ENCODE peak calls at places on chromosome 18, in nine cellular contexts. U is heart right ventricle, Q is tibial artery, Y is right lobe of liver, A is heart left ventricle, F is lung, X is gastrocnemius medialis, J is RWPE2, N is adrenal gland. P is an unnamed sample.
A peak's percentile ranks its signal among the peaks of the same experiment; 100 is the strongest.

GRCh38 chr18:7467708-7468466 is 99.2 kb upstream of the PTPRM start:
- DNase-seq in U (no peak), Q (no peak), Y (no peak), A (no peak), F (no peak), X (no peak), J (no peak), N (no peak), P (no peak)

GRCh38 chr18:34978953-34979608 is 62.1 kb upstream of the MAPRE2 start:
- DNase-seq in U (peak; percentile 59), Q (peak; percentile 79), Y (peak; percentile 68), A (peak; percentile 39), F (peak; percentile 64), X (peak; percentile 80), J (peak; percentile 77), N (peak; percentile 85), P (peak; percentile 95)

GRCh38 chr18:48036191-48036590 is 105.7 kb upstream of the SMAD2 start:
- DNase-seq in U (no peak), Q (peak; percentile 68), Y (no peak), A (no peak), F (no peak), X (no peak), J (peak; percentile 26), N (peak; percentile 68), P (no peak)

GRCh38 chr18:27674411-27674810 is 489.3 kb upstream of the CHST9 start:
- DNase-seq in U (no peak), Q (no peak), Y (no peak), A (no peak), F (no peak), X (no peak), J (no peak), N (no peak), P (no peak)

GRCh38 chr18:40293311-40293710 is 1661.7 kb upstream of the PIK3C3 start:
- DNase-seq in U (no peak), Q (no peak), Y (no peak), A (no peak), F (no peak), X (no peak), J (no peak), N (no peak), P (no peak)

GRCh38 chr18:59139291-59139614 is 431 bp upstream of the SEC11C start:
- DNase-seq in U (peak; percentile 86), Q (peak; percentile 88), Y (peak; percentile 89), A (peak; percentile 84), F (peak; percentile 92), X (peak; percentile 75), J (peak; percentile 82), N (peak; percentile 93), P (peak; percentile 94)

GRCh38 chr18:39149211-39149806 is 1583.7 kb upstream of the CELF4 start:
- DNase-seq in U (no peak), Q (no peak), Y (no peak), A (no peak), F (no peak), X (no peak), J (no peak), N (no peak), P (no peak)

GRCh38 chr18:31738460-31739407 is 21.9 kb downstream of the SLC25A52 start:
- DNase-seq in U (no peak), Q (no peak), Y (peak; percentile 77), A (no peak), F (no peak), X (no peak), J (no peak), N (peak; percentile 39), P (peak; percentile 4)

GRCh38 chr18:9772847-9773677 is 65.0 kb downstream of the RAB31 start:
- DNase-seq in U (no peak), Q (no peak), Y (no peak), A (no peak), F (no peak), X (no peak), J (no peak), N (peak; percentile 55), P (no peak)

GRCh38 chr18:54134053-54134452 is 90.4 kb downstream of the MBD2 start:
- DNase-seq in U (no peak), Q (no peak), Y (no peak), A (no peak), F (no peak), X (no peak), J (no peak), N (no peak), P (no peak)

GRCh38 chr18:68721681-68722583 is 7.0 kb upstream of the TMX3 start:
- DNase-seq in U (no peak), Q (no peak), Y (no peak), A (no peak), F (no peak), X (no peak), J (no peak), N (no peak), P (peak; percentile 38)

GRCh38 chr18:3612315-3612714 is 162.3 kb downstream of the TGIF1 start:
- DNase-seq in U (no peak), Q (no peak), Y (no peak), A (peak; percentile 5), F (no peak), X (no peak), J (no peak), N (no peak), P (no peak)

GRCh38 chr18:65498605-65499004 is 252.2 kb upstream of the CDH7 start:
- DNase-seq in U (no peak), Q (no peak), Y (no peak), A (no peak), F (no peak), X (no peak), J (no peak), N (no peak), P (no peak)

GRCh38 chr18:26479686-26480079 is 68.7 kb downstream of the KCTD1 start:
- DNase-seq in U (no peak), Q (no peak), Y (no peak), A (no peak), F (no peak), X (no peak), J (no peak), N (no peak), P (no peak)

GRCh38 chr18:76766429-76766828 is 55.9 kb upstream of the ZNF236 start:
- DNase-seq in U (no peak), Q (no peak), Y (no peak), A (no peak), F (no peak), X (no peak), J (no peak), N (no peak), P (no peak)

GRCh38 chr18:74142251-74142650 is 5.4 kb downstream of the FBXO15 start:
- DNase-seq in U (no peak), Q (no peak), Y (no peak), A (no peak), F (no peak), X (no peak), J (no peak), N (no peak), P (no peak)

GRCh38 chr18:42839408-42839807 is 276.1 kb downstream of the RIT2 start:
- DNase-seq in U (no peak), Q (no peak), Y (no peak), A (no peak), F (no peak), X (no peak), J (no peak), N (no peak), P (no peak)

GRCh38 chr18:32714571-32715148 is 58.2 kb downstream of the KLHL14 start:
- DNase-seq in U (peak; percentile 33), Q (no peak), Y (no peak), A (no peak), F (peak; percentile 34), X (no peak), J (no peak), N (peak; percentile 10), P (peak; percentile 76)

GRCh38 chr18:63216911-63217311 is 102.7 kb downstream of the BCL2 start:
- DNase-seq in U (no peak), Q (no peak), Y (no peak), A (no peak), F (no peak), X (no peak), J (no peak), N (no peak), P (no peak)

GRCh38 chr18:46542545-46542944 is 114.5 kb downstream of the LOXHD1 start:
- DNase-seq in U (no peak), Q (no peak), Y (no peak), A (no peak), F (no peak), X (no peak), J (no peak), N (no peak), P (no peak)
- H3K36me3 ChIP-seq in U (no peaks in the 10 kb centered on the region), Q (no peaks in the 10 kb centered on the region), Y (no peaks in the 10 kb centered on the region), A (no peaks in the 10 kb centered on the region), F (no peaks in the 10 kb centered on the region), X (no peaks in the 10 kb centered on the region), J (no peaks in the 10 kb centered on the region), N (no peaks in the 10 kb centered on the region), P (no peaks in the 10 kb centered on the region)

DNA sequence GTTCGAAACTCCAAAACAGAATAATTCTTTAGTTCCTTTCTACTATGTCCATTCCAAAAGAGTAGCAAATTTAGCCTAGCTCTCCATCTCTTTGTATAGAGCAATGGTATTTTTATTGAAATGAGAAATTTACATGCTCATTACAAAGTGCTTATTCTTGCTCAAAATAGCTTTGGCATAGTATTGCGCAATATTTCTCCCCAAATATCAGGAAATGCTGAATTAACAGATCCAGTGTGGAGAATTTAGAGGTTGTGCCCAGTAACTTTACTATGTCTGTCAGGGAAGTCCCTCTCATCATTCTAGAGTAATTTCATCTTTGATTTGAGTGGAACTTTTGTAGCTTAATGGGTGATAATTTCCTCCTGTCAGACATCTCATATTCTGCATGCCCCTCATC is 425.9 kb upstream of the PIK3C3 start:
- DNase-seq in U (no peak), Q (no peak), Y (no peak), A (no peak), F (no peak), X (no peak), J (no peak), N (no peak), P (no peak)
- H3K4me1 ChIP-seq in U (no peaks in the 10 kb centered on the region), Q (no peaks in the 10 kb centered on the region), Y (no peaks in the 10 kb centered on the region), A (no peaks in the 10 kb centered on the region), F (no peaks in the 10 kb centered on the region), X (no peaks in the 10 kb centered on the region), J (no peaks in the 10 kb centered on the region), N (no peaks in the 10 kb centered on the region), P (no peaks in the 10 kb centered on the region)

GRCh38 chr18:58042826-58043362 is 1.1 kb upstream of the NEDD4L start:
- DNase-seq in U (no peak), Q (no peak), Y (no peak), A (no peak), F (no peak), X (no peak), J (no peak), N (no peak), P (peak; percentile 55)
- H3K27ac ChIP-seq in U (no peak overlapping the region), Q (no peak overlapping the region), Y (peak overlapping the region; percentile 95), A (no peak overlapping the region), F (no peak overlapping the region), X (no peak overlapping the region), J (peak overlapping the region; percentile 86), N (no peak overlapping the region), P (no peak overlapping the region)

DNA sequence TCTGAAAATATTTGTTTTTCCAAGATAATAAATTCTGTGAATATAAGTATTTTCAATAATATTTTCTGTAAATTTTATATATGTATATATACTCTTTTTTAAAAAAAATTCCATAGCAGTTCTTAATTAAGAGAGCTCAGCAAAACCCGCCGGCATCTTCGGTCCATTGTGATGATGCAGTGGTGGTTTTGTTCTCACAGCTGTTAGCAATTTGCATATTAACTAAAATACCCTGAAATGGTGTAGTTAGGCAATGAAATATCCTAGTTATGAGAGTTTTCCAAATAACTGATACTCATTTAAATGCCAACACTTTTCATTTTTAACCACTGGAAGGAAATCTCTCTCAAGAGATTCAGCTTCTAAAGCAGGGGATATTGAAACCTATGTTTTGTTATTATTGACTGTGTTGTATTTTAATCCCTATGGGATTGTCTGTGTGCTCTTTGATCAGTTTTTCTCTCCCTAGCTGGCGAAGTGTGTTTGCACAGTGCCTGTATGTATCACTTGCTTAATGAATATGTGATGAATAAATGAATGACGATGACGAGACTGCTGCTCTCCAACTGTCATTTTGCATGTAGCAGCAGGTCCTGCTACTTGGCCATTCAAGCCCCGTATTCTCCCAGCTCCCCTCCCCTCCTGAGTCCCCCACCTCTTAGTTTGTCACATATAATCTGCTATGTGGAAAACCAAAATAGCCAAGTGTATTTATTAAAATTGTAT is 42.4 kb downstream of the PSMG2 start:
- DNase-seq in U (no peak), Q (no peak), Y (no peak), A (no peak), F (no peak), X (no peak), J (no peak), N (no peak), P (no peak)
- H3K36me3 ChIP-seq in U (no peaks in the 10 kb centered on the region), Q (no peaks in the 10 kb centered on the region), Y (no peaks in the 10 kb centered on the region), A (no peaks in the 10 kb centered on the region), F (no peaks in the 10 kb centered on the region), X (no peaks in the 10 kb centered on the region), J (no peaks in the 10 kb centered on the region), N (no peaks in the 10 kb centered on the region), P (no peaks in the 10 kb centered on the region)